ENCODE peak calls at places on chromosomes 3 and 15, in seven cellular contexts. A is stomach, H is A549, L is transverse colon, I is sigmoid colon, C is HepG2, E is suprapubic skin. O is an unnamed sample.

GRCh38 chr15:92157666-92158298 is 235.9 kb upstream of the ST8SIA2 start:
- DNase-seq in A (no peak), H (no peak), L (no peak), I (no peak), C (no peak), E (no peak), O (no peak)

GRCh38 chr15:96274087-96274440 is 56.4 kb upstream of the NR2F2 start:
- DNase-seq in A (no peak), H (no peak), L (no peak), I (no peak), C (no peak), E (no peak), O (no peak)

GRCh38 chr3:42829083-42829627 is 19.9 kb downstream of the ACKR2 start:
- DNase-seq in A (no peak), H (peak; percentile 29), L (peak; percentile 74), I (no peak), C (peak; percentile 95), E (no peak), O (no peak)

GRCh38 chr15:81168680-81169079 is 28.0 kb upstream of the IL16 start:
- DNase-seq in A (no peak), H (no peak), L (no peak), I (no peak), C (no peak), E (no peak), O (no peak)

GRCh38 chr15:33608714-33609113 is 297.9 kb downstream of the RYR3 start:
- DNase-seq in A (no peak), H (peak; percentile 22), L (no peak), I (no peak), C (peak; percentile 3), E (no peak), O (no peak)

GRCh38 chr3:78926523-78926922 is 841.3 kb downstream of the ROBO1 start:
- DNase-seq in A (no peak), H (no peak), L (no peak), I (no peak), C (no peak), E (no peak), O (no peak)

GRCh38 chr15:65942436-65942835 is 73.1 kb downstream of the RAB11A start:
- DNase-seq in A (no peak), H (no peak), L (no peak), I (no peak), C (no peak), E (no peak), O (no peak)

GRCh38 chr15:56052389-56053045 is 59.1 kb upstream of the NEDD4 start:
- DNase-seq in A (no peak), H (peak; percentile 76), L (no peak), I (no peak), C (peak; percentile 13), E (no peak), O (no peak)

GRCh38 chr3:187291001-187291511 is 481 bp downstream of the MASP1 start:
- DNase-seq in A (no peak), H (no peak), L (no peak), I (no peak), C (no peak), E (no peak), O (no peak)

GRCh38 chr3:102057781-102058421 is 208.6 kb downstream of the NFKBIZ start:
- DNase-seq in A (no peak), H (no peak), L (no peak), I (no peak), C (no peak), E (no peak), O (no peak)

GRCh38 chr15:68623301-68623892 is 44.6 kb downstream of the CORO2B start:
- DNase-seq in A (no peak), H (no peak), L (no peak), I (no peak), C (no peak), E (no peak), O (no peak)
- H3K4me1 ChIP-seq in A (peaks cover 15% of the 10 kb centered on the region), H (no peaks in the 10 kb centered on the region), L (peaks cover 2% of the 10 kb centered on the region), I (no peaks in the 10 kb centered on the region), C (no peaks in the 10 kb centered on the region), E (peaks cover 12% of the 10 kb centered on the region), O (peaks cover 76% of the 10 kb centered on the region)

GRCh38 chr15:30999729-31000128 is 8.3 kb upstream of the MTMR10 start:
- DNase-seq in A (no peak), H (no peak), L (no peak), I (no peak), C (no peak), E (no peak), O (no peak)
- TF ChIP-seq EP300 in A (no peak), H (no peak), L (no peak), I (no peak), C (no peak), E (no peak), O (no peak)

GRCh38 chr3:37896775-37897174 is 35.1 kb downstream of the CTDSPL start:
- DNase-seq in A (no peak), H (no peak), L (no peak), I (no peak), C (no peak), E (no peak), O (no peak)
- H3K4me1 ChIP-seq in A (peaks cover 71% of the 10 kb centered on the region), H (peaks cover 12% of the 10 kb centered on the region), L (peaks cover 51% of the 10 kb centered on the region), I (no peaks in the 10 kb centered on the region), C (peaks cover 61% of the 10 kb centered on the region), E (peaks cover 40% of the 10 kb centered on the region), O (peaks cover 35% of the 10 kb centered on the region)

GRCh38 chr15:67254238-67255175 is at the start of the genes AAGAB and IQCH:
- DNase-seq in A (peak; percentile 98), H (peak; percentile 99), L (peak; percentile 99), I (peak; percentile 98), C (peak; percentile 88), E (peak; percentile 98), O (peak; percentile 94)
- TF ChIP-seq EP300 in A (no peak), H (no peak), L (no peak), I (no peak), C (no peak), E (no peak), O (peak; percentile 60)

DNA sequence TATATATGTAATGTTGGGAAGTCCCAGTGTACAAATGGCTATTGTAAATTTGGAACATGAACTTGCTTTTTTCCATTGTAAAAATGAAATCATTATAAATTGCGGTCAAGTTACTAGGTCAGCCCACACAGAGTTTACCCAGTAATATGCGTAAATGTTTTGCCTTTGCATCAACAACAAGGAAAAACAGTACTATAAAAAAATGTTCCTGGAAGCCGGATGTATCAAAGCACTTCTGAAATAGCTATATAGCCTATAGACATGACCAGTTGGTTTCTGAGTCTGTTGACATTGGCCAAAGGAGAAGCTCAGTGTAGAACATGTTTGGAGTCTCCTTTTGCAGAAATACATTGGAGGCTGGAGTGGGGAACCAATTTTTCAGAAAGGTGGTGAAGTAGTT is 23.2 kb downstream of the CTNNB1 start:
- DNase-seq in A (no peak), H (no peak), L (no peak), I (no peak), C (no peak), E (no peak), O (no peak)
- H3K4me1 ChIP-seq in A (peaks cover 65% of the 10 kb centered on the region), H (peaks cover 47% of the 10 kb centered on the region), L (peaks cover 64% of the 10 kb centered on the region), I (no peaks in the 10 kb centered on the region), C (peaks cover 46% of the 10 kb centered on the region), E (peaks cover 52% of the 10 kb centered on the region), O (peaks cover 23% of the 10 kb centered on the region)

DNA sequence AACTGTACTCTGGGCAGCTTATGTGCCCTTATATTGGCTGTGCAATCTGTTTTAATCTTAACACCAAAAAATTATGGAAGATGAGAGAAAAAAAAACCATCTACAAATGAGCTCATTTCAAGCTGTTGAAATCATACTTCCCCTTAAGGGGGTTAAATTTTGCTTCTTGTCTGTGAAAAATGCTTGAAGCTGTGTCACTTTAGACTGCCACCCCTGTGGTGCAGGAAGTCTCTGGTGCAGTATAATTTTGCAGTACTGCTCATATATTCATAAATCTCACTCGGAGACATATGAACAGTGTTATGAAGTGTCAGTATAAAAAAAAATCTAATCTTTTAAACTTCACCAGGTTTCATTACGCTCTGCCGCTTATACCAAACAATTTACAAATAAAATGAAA is 30.4 kb upstream of the FEZF2 start:
- DNase-seq in A (no peak), H (no peak), L (no peak), I (no peak), C (no peak), E (no peak), O (no peak)
- TF ChIP-seq EP300 in A (no peak), H (no peak), L (no peak), I (no peak), C (no peak), E (no peak), O (no peak)

GRCh38 chr3:16067837-16068471 is 106.5 kb upstream of the GALNT15 start:
- DNase-seq in A (no peak), H (peak; percentile 48), L (no peak), I (no peak), C (no peak), E (no peak), O (no peak)

GRCh38 chr3:16064660-16065414 is 109.6 kb upstream of the GALNT15 start:
- DNase-seq in A (no peak), H (peak; percentile 51), L (peak; percentile 41), I (peak; percentile 92), C (peak; percentile 12), E (peak; percentile 92), O (peak; percentile 96)

GRCh38 chr3:16069149-16069922 is 105.1 kb upstream of the GALNT15 start:
- DNase-seq in A (no peak), H (peak; percentile 93), L (no peak), I (no peak), C (peak; percentile 87), E (no peak), O (no peak)

GRCh38 chr3:16066975-16067374 is 107.5 kb upstream of the GALNT15 start:
- DNase-seq in A (no peak), H (peak; percentile 46), L (no peak), I (no peak), C (no peak), E (no peak), O (no peak)

GRCh38 chr3:16066545-16066944 is 107.9 kb upstream of the GALNT15 start:
- DNase-seq in A (no peak), H (no peak), L (no peak), I (no peak), C (no peak), E (no peak), O (no peak)
- H3K4me1 ChIP-seq in A (peaks cover 8% of the 10 kb centered on the region), H (peaks cover 51% of the 10 kb centered on the region), L (peaks cover 6% of the 10 kb centered on the region), I (no peaks in the 10 kb centered on the region), C (peaks cover 41% of the 10 kb centered on the region), E (peaks cover 17% of the 10 kb centered on the region), O (peaks cover 35% of the 10 kb centered on the region)

DNA sequence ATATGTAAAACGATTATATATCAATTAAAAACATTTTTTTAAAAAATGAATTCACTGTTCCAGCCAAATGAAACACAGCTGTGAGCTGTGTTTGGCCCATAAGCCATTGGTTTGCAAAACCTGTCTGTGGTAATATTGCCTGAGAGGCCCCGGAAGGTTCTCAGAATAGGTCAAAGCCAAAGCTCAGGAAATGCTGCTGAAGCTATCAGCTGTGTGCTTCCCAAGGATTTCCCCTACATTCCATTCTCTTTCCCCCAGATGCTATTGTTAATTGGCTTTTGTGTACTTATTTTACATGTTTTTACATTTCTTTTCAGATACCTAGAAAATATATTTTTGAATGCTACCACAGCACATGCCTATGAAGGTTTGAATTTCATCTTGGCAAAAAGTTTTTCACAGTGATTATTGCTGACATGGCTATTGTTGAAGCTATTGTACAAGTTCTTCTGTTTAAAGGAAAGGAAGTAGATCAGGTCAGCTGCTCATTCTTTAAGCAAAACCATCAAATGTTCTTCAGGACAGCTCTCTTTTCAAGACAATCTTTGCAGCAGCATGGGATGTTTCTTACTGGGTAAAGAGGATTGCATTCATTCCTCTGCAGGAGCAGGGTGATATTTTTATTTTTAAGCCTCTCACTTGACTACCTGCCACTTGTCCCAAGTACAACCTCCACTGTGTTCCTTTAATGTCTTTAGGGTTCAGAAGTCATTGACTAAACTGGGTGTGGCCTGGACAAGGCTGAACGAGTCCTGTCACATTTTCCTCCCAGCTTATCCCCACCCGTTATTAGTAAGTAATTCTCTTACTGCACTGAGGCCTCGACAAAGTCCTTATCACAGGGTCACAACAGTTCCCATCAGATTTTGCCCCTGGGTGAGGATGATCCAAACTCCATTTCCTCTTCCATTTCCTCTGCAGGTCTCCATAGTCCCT is 26.3 kb upstream of the BNC1 start:
- DNase-seq in A (no peak), H (no peak), L (no peak), I (no peak), C (no peak), E (no peak), O (no peak)
- TF ChIP-seq EP300 in A (no peak), H (no peak), L (no peak), I (no peak), C (no peak), E (no peak), O (no peak)